ENCODE peak calls at places on chromosomes 5 and 9, in seven cellular contexts. One of them, this sample, is unnamed.
A peak's percentile ranks its signal among the peaks of the same experiment; 100 is the strongest.

GRCh38 chr9:130892503-130893249 is 3.9 kb downstream of the QRFP start:
- DNase-seq in A549: no peak
- DNase-seq in WTC11: no peak
- DNase-seq in upper lobe of right lung: no peak
- DNase-seq in fibroblast of lung: no peak
- DNase-seq in Calu3: no peak
- DNase-seq in GM12878: no peak
- DNase-seq in this sample: no peak

GRCh38 chr9:90259302-90260246 is 383.1 kb downstream of the DIRAS2 start:
- DNase-seq in A549: no peak
- DNase-seq in WTC11: no peak
- DNase-seq in upper lobe of right lung: no peak
- DNase-seq in fibroblast of lung: no peak
- DNase-seq in Calu3: no peak
- DNase-seq in GM12878: no peak
- DNase-seq in this sample: no peak

GRCh38 chr5:50302815-50303490 is 138.1 kb downstream of the EMB start:
- DNase-seq in A549: peak; percentile 15
- DNase-seq in WTC11: no peak
- DNase-seq in upper lobe of right lung: no peak
- DNase-seq in fibroblast of lung: peak; percentile 62
- DNase-seq in Calu3: peak; percentile 28
- DNase-seq in GM12878: no peak
- DNase-seq in this sample: no peak

GRCh38 chr9:75979362-75979761 is 88.9 kb downstream of the PCSK5 start:
- DNase-seq in A549: peak; percentile 12
- DNase-seq in WTC11: peak; percentile 25
- DNase-seq in upper lobe of right lung: no peak
- DNase-seq in fibroblast of lung: no peak
- DNase-seq in Calu3: peak; percentile 14
- DNase-seq in GM12878: no peak
- DNase-seq in this sample: peak; percentile 30

GRCh38 chr5:162221884-162222283 is 154.3 kb downstream of the GABRG2 start:
- DNase-seq in A549: no peak
- DNase-seq in WTC11: no peak
- DNase-seq in upper lobe of right lung: no peak
- DNase-seq in fibroblast of lung: no peak
- DNase-seq in Calu3: no peak
- DNase-seq in GM12878: no peak
- DNase-seq in this sample: no peak

GRCh38 chr9:129720181-129720864 is 32.5 kb downstream of the PTGES start:
- DNase-seq in A549: peak; percentile 55
- DNase-seq in WTC11: peak; percentile 85
- DNase-seq in upper lobe of right lung: no peak
- DNase-seq in fibroblast of lung: no peak
- DNase-seq in Calu3: no peak
- DNase-seq in GM12878: no peak
- DNase-seq in this sample: peak; percentile 64

GRCh38 chr5:153562189-153562588 is 71.7 kb downstream of the GRIA1 start:
- DNase-seq in A549: no peak
- DNase-seq in WTC11: no peak
- DNase-seq in upper lobe of right lung: no peak
- DNase-seq in fibroblast of lung: peak; percentile 79
- DNase-seq in Calu3: peak; percentile 13
- DNase-seq in GM12878: no peak
- DNase-seq in this sample: no peak

GRCh38 chr5:132017738-132018625 is 6.5 kb upstream of the ACSL6 start:
- DNase-seq in A549: no peak
- DNase-seq in WTC11: no peak
- DNase-seq in upper lobe of right lung: no peak
- DNase-seq in fibroblast of lung: no peak
- DNase-seq in Calu3: no peak
- DNase-seq in GM12878: no peak
- DNase-seq in this sample: no peak

GRCh38 chr5:166772770-166773169 is 1518.7 kb upstream of the WWC1 start:
- DNase-seq in A549: no peak
- DNase-seq in WTC11: no peak
- DNase-seq in upper lobe of right lung: no peak
- DNase-seq in fibroblast of lung: peak; percentile 60
- DNase-seq in Calu3: no peak
- DNase-seq in GM12878: no peak
- DNase-seq in this sample: no peak

GRCh38 chr9:16245756-16246440 is 624.6 kb downstream of the BNC2 start:
- DNase-seq in A549: no peak
- DNase-seq in WTC11: no peak
- DNase-seq in upper lobe of right lung: no peak
- DNase-seq in fibroblast of lung: peak; percentile 37
- DNase-seq in Calu3: no peak
- DNase-seq in GM12878: no peak
- DNase-seq in this sample: no peak

GRCh38 chr9:129596541-129597328 is 24.2 kb downstream of the C9orf50 start:
- DNase-seq in A549: peak; percentile 55
- DNase-seq in WTC11: peak; percentile 66
- DNase-seq in upper lobe of right lung: peak; percentile 77
- DNase-seq in fibroblast of lung: peak; percentile 83
- DNase-seq in Calu3: peak; percentile 55
- DNase-seq in GM12878: no peak
- DNase-seq in this sample: no peak

GRCh38 chr9:129838707-129839259 is 3.5 kb downstream of the USP20 start:
- DNase-seq in A549: no peak
- DNase-seq in WTC11: no peak
- DNase-seq in upper lobe of right lung: no peak
- DNase-seq in fibroblast of lung: peak; percentile 93
- DNase-seq in Calu3: no peak
- DNase-seq in GM12878: no peak
- DNase-seq in this sample: no peak

GRCh38 chr5:171920765-171921391 is 85.6 kb downstream of the FBXW11 start:
- DNase-seq in A549: no peak
- DNase-seq in WTC11: no peak
- DNase-seq in upper lobe of right lung: no peak
- DNase-seq in fibroblast of lung: no peak
- DNase-seq in Calu3: no peak
- DNase-seq in GM12878: no peak
- DNase-seq in this sample: no peak

GRCh38 chr9:87725900-87726709 is at the start of gene CTSL:
- DNase-seq in A549: peak; percentile 89
- DNase-seq in WTC11: peak; percentile 91
- DNase-seq in upper lobe of right lung: peak; percentile 95
- DNase-seq in fibroblast of lung: peak; percentile 84
- DNase-seq in Calu3: peak; percentile 70
- DNase-seq in GM12878: no peak
- DNase-seq in this sample: peak; percentile 78
- TF ChIP-seq CTCF in A549: peak; percentile 32
- TF ChIP-seq CTCF in WTC11: no peak
- TF ChIP-seq CTCF in upper lobe of right lung: peak; percentile 32
- TF ChIP-seq CTCF in fibroblast of lung: no peak
- TF ChIP-seq CTCF in Calu3: peak; percentile 32
- TF ChIP-seq CTCF in GM12878: no peak
- TF ChIP-seq CTCF in this sample: no peak

GRCh38 chr9:95379630-95380029 is 62.1 kb upstream of the FANCC start:
- DNase-seq in A549: no peak
- DNase-seq in WTC11: no peak
- DNase-seq in upper lobe of right lung: no peak
- DNase-seq in fibroblast of lung: no peak
- DNase-seq in Calu3: no peak
- DNase-seq in GM12878: no peak
- DNase-seq in this sample: no peak
- TF ChIP-seq CTCF in A549: no peak
- TF ChIP-seq CTCF in WTC11: no peak
- TF ChIP-seq CTCF in upper lobe of right lung: peak; percentile 13
- TF ChIP-seq CTCF in fibroblast of lung: no peak
- TF ChIP-seq CTCF in Calu3: no peak
- TF ChIP-seq CTCF in GM12878: no peak
- TF ChIP-seq CTCF in this sample: no peak

GRCh38 chr9:87422999-87423398 is 74.7 kb upstream of the DAPK1 start:
- DNase-seq in A549: no peak
- DNase-seq in WTC11: no peak
- DNase-seq in upper lobe of right lung: no peak
- DNase-seq in fibroblast of lung: no peak
- DNase-seq in Calu3: no peak
- DNase-seq in GM12878: no peak
- DNase-seq in this sample: no peak
- TF ChIP-seq CTCF in A549: no peak
- TF ChIP-seq CTCF in WTC11: no peak
- TF ChIP-seq CTCF in upper lobe of right lung: peak; percentile 5
- TF ChIP-seq CTCF in fibroblast of lung: no peak
- TF ChIP-seq CTCF in Calu3: no peak
- TF ChIP-seq CTCF in GM12878: no peak
- TF ChIP-seq CTCF in this sample: no peak

DNA sequence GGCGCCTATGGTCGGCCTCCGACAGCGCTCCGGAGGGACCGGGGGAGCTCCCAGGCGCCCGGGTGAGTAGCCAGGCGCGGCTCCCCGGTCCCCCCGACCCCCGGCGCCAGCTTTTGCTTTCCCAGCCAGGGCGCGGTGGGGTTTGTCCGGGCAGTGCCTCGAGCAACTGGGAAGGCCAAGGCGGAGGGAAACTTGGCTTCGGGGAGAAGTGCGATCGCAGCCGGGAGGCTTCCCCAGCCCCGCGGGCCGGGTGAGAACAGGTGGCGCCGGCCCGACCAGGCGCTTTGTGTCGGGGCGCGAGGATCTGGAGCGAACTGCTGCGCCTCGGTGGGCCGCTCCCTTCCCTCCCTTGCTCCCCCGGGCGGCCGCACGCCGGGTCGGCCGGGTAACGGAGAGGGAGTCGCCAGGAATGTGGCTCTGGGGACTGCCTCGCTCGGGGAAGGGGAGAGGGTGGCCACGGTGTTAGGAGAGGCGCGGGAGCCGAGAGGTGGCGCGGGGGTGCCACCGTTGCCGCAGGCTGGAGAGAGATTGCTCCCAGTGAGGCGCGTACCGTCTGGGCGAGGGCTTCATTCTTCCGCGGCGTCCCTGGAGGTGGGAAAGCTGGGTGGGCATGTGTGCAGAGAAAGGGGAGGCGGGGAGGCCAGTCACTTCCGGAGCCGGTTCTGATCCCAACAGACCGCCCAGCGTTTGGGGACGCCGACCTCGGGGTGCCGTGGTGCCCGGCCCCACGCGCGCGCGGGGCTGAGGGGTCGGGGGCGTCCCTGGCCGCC is 564 bp downstream of the DAPK1 start:
- DNase-seq in A549: peak; percentile 69
- DNase-seq in WTC11: peak; percentile 69
- DNase-seq in upper lobe of right lung: peak; percentile 87
- DNase-seq in fibroblast of lung: peak; percentile 56
- DNase-seq in Calu3: peak; percentile 51
- DNase-seq in GM12878: no peak
- DNase-seq in this sample: peak; percentile 74
- TF ChIP-seq CTCF in A549: no peak
- TF ChIP-seq CTCF in WTC11: no peak
- TF ChIP-seq CTCF in upper lobe of right lung: peak; percentile 38
- TF ChIP-seq CTCF in fibroblast of lung: no peak
- TF ChIP-seq CTCF in Calu3: no peak
- TF ChIP-seq CTCF in GM12878: no peak
- TF ChIP-seq CTCF in this sample: no peak

GRCh38 chr9:124267271-124267807 is 9.6 kb downstream of the NEK6 start:
- DNase-seq in A549: peak; percentile 56
- DNase-seq in WTC11: no peak
- DNase-seq in upper lobe of right lung: peak; percentile 94
- DNase-seq in fibroblast of lung: peak; percentile 91
- DNase-seq in Calu3: peak; percentile 64
- DNase-seq in GM12878: no peak
- DNase-seq in this sample: peak; percentile 28
- TF ChIP-seq CTCF in A549: no peak
- TF ChIP-seq CTCF in WTC11: no peak
- TF ChIP-seq CTCF in upper lobe of right lung: peak; percentile 33
- TF ChIP-seq CTCF in fibroblast of lung: no peak
- TF ChIP-seq CTCF in Calu3: no peak
- TF ChIP-seq CTCF in GM12878: no peak
- TF ChIP-seq CTCF in this sample: no peak

GRCh38 chr5:173733831-173734491 is 117.5 kb upstream of the BOD1 start:
- DNase-seq in A549: no peak
- DNase-seq in WTC11: no peak
- DNase-seq in upper lobe of right lung: peak; percentile 57
- DNase-seq in fibroblast of lung: no peak
- DNase-seq in Calu3: no peak
- DNase-seq in GM12878: peak; percentile 28
- DNase-seq in this sample: no peak

GRCh38 chr5:173735171-173735570 is 118.7 kb upstream of the BOD1 start:
- DNase-seq in A549: no peak
- DNase-seq in WTC11: no peak
- DNase-seq in upper lobe of right lung: no peak
- DNase-seq in fibroblast of lung: no peak
- DNase-seq in Calu3: no peak
- DNase-seq in GM12878: no peak
- DNase-seq in this sample: no peak

GRCh38 chr5:173735691-173736090 is 119.2 kb upstream of the BOD1 start:
- DNase-seq in A549: no peak
- DNase-seq in WTC11: no peak
- DNase-seq in upper lobe of right lung: no peak
- DNase-seq in fibroblast of lung: no peak
- DNase-seq in Calu3: no peak
- DNase-seq in GM12878: no peak
- DNase-seq in this sample: no peak

GRCh38 chr5:173734716-173735115 is 118.3 kb upstream of the BOD1 start:
- DNase-seq in A549: no peak
- DNase-seq in WTC11: no peak
- DNase-seq in upper lobe of right lung: no peak
- DNase-seq in fibroblast of lung: no peak
- DNase-seq in Calu3: no peak
- DNase-seq in GM12878: no peak
- DNase-seq in this sample: no peak

DNA sequence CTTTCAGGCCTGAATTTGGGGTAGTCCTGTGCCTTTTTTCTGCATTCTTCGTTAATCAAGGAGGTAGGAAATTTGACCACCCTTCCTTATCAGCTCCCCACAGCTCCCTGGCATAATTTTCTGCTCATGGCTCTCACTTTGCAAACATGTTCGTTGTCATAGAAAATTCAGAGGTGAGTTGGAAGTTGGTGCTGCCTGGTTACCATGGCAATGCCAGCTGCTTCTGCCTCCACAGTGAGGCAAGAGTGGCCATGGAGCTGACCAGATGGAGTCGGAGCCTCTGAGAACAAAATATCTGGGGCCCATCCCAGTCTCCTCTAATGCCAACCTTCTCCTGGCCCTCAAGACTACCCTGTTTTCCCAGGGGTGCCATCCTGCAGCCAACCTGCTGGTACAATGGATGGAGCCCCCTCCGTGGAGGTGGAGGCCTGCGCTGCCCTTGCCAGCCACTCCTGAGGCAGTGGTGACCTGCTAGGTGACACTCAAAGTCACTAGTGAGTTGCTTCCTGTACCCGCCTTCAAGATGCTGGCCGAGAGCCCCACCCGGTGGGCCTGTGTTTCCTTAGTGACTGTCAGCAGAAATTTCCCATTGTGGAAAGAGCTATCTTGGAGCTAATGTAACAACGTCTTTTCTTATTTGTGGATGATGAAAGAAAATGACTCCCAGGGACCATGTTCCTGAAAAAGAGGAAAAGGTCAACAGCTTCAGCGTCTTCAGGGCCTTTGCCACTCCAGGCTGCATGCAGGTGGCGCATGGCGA is 116.8 kb upstream of the BOD1 start:
- DNase-seq in A549: no peak
- DNase-seq in WTC11: no peak
- DNase-seq in upper lobe of right lung: peak; percentile 23
- DNase-seq in fibroblast of lung: no peak
- DNase-seq in Calu3: no peak
- DNase-seq in GM12878: no peak
- DNase-seq in this sample: no peak
- TF ChIP-seq CTCF in A549: no peak
- TF ChIP-seq CTCF in WTC11: no peak
- TF ChIP-seq CTCF in upper lobe of right lung: no peak
- TF ChIP-seq CTCF in fibroblast of lung: no peak
- TF ChIP-seq CTCF in Calu3: no peak
- TF ChIP-seq CTCF in GM12878: no peak
- TF ChIP-seq CTCF in this sample: no peak